ENCODE peak calls at places on chromosomes 12 and 14, in five cellular contexts. X, H, P, F and A are unnamed samples.
A peak's percentile ranks its signal among the peaks of the same experiment; 100 is the strongest.

GRCh38 chr14:98955036-98955740 is 316.8 kb downstream of the BCL11B start:
- DNase-seq in X (no peak), H (no peak), P (no peak), F (no peak), A (no peak)

GRCh38 chr14:71721791-71722190 is 210.4 kb upstream of the RGS6 start:
- DNase-seq in X (no peak), H (peak; percentile 90), P (peak; percentile 47), F (no peak), A (no peak)

GRCh38 chr14:89519000-89519399 is 102.0 kb upstream of the FOXN3 start:
- DNase-seq in X (no peak), H (no peak), P (no peak), F (no peak), A (no peak)

GRCh38 chr14:50040401-50040775 is 76.0 kb downstream of the VCPKMT start:
- DNase-seq in X (peak; percentile 80), H (peak; percentile 47), P (no peak), F (no peak), A (peak; percentile 54)

GRCh38 chr12:124579921-124580517 is 12.6 kb upstream of the NCOR2 start:
- DNase-seq in X (no peak), H (peak; percentile 5), P (no peak), F (no peak), A (no peak)

GRCh38 chr12:4997939-4998338 is 45.7 kb upstream of the KCNA5 start:
- DNase-seq in X (peak; percentile 82), H (no peak), P (no peak), F (no peak), A (peak; percentile 26)

GRCh38 chr12:72010365-72010764 is 71.7 kb downstream of the TPH2 start:
- DNase-seq in X (no peak), H (peak; percentile 19), P (no peak), F (no peak), A (no peak)

GRCh38 chr12:93245543-93245942 is 132.2 kb upstream of the NUDT4 start:
- DNase-seq in X (no peak), H (no peak), P (no peak), F (no peak), A (no peak)

GRCh38 chr12:1576410-1577240 is 17.8 kb downstream of the FBXL14 start:
- DNase-seq in X (no peak), H (no peak), P (no peak), F (no peak), A (no peak)

GRCh38 chr14:30312214-30312613 is 246.7 kb upstream of the G2E3 start:
- DNase-seq in X (no peak), H (no peak), P (no peak), F (no peak), A (no peak)

GRCh38 chr12:117033382-117034045 is 65.7 kb downstream of the TESC start:
- DNase-seq in X (no peak), H (no peak), P (no peak), F (no peak), A (no peak)

GRCh38 chr12:116180448-116180847 is 97.0 kb downstream of the MED13L start:
- DNase-seq in X (no peak), H (no peak), P (no peak), F (no peak), A (no peak)

GRCh38 chr14:36028218-36028617 is 148.3 kb downstream of the PTCSC3 start:
- DNase-seq in X (no peak), H (no peak), P (no peak), F (peak; percentile 16), A (no peak)

GRCh38 chr14:81200041-81200440 is 20.7 kb downstream of the GTF2A1 start:
- DNase-seq in X (no peak), H (no peak), P (no peak), F (no peak), A (no peak)

GRCh38 chr12:53205747-53206146 is 1.3 kb downstream of the ITGB7 start:
- DNase-seq in X (peak; percentile 63), H (peak; percentile 40), P (no peak), F (no peak), A (no peak)

GRCh38 chr12:124100572-124101178 is 127.7 kb downstream of the ZNF664 start:
- DNase-seq in X (no peak), H (no peak), P (peak; percentile 5), F (no peak), A (no peak)

GRCh38 chr14:72714094-72714493 is 179.8 kb downstream of the DPF3 start:
- DNase-seq in X (no peak), H (no peak), P (no peak), F (no peak), A (no peak)

GRCh38 chr14:34715108-34715863 is 893 bp upstream of the CFL2 start:
- DNase-seq in X (no peak), H (no peak), P (peak; percentile 57), F (no peak), A (no peak)

GRCh38 chr14:95318399-95318834 is 1.3 kb downstream of the CLMN start:
- DNase-seq in X (no peak), H (no peak), P (no peak), F (no peak), A (no peak)

GRCh38 chr12:57845478-57846284 is 848 bp downstream of the CTDSP2 start:
- DNase-seq in X (no peak), H (peak; percentile 32), P (peak; percentile 91), F (no peak), A (peak; percentile 55)

GRCh38 chr12:32821293-32822089 is 65.8 kb upstream of the YARS2 start:
- DNase-seq in X (no peak), H (peak; percentile 78), P (no peak), F (no peak), A (no peak)

GRCh38 chr14:21236948-21237797 is 32.1 kb downstream of the HNRNPC start:
- DNase-seq in X (no peak), H (no peak), P (no peak), F (no peak), A (no peak)

GRCh38 chr14:25351269-25351668 is 301.3 kb upstream of the STXBP6 start:
- DNase-seq in X (no peak), H (no peak), P (no peak), F (no peak), A (no peak)

GRCh38 chr12:1500095-1500801 is 94.1 kb downstream of the FBXL14 start:
- DNase-seq in X (no peak), H (no peak), P (peak; percentile 58), F (no peak), A (no peak)

GRCh38 chr14:92481386-92481785 is 32.2 kb upstream of the RIN3 start:
- DNase-seq in X (no peak), H (no peak), P (no peak), F (no peak), A (no peak)

GRCh38 chr12:2555487-2556082 is 239.2 kb upstream of the FKBP4 start:
- DNase-seq in X (no peak), H (no peak), P (no peak), F (peak; percentile 44), A (no peak)